ENCODE peak calls at places on chromosome X, in nine cellular contexts. One of them, this sample, is unnamed.

GRCh38 chrX:9062621-9063020 is 28.7 kb upstream of the FAM9B start:
- DNase-seq in hippocampal formation: no peak
- DNase-seq in mammary epithelial cell: no peak
- DNase-seq in stromal cell of bone marrow: no peak
- DNase-seq in iPS DF 19.7: no peak
- DNase-seq in effector memory CD4-positive, alpha-beta T cell: no peak
- DNase-seq in islet precursor cell: no peak
- DNase-seq in lung: no peak
- DNase-seq in NCI-H748 treated with DMSO at 0.1 percent for 48 hours: no peak
- DNase-seq in this sample: no peak

GRCh38 chrX:13110427-13111324 is 66.3 kb upstream of the FAM9C start:
- DNase-seq in hippocampal formation: no peak
- DNase-seq in mammary epithelial cell: peak
- DNase-seq in stromal cell of bone marrow: peak
- DNase-seq in iPS DF 19.7: no peak
- DNase-seq in effector memory CD4-positive, alpha-beta T cell: no peak
- DNase-seq in islet precursor cell: peak
- DNase-seq in lung: peak
- DNase-seq in NCI-H748 treated with DMSO at 0.1 percent for 48 hours: peak
- DNase-seq in this sample: peak

GRCh38 chrX:148914783-148915182 is 414.4 kb downstream of the AFF2 start:
- DNase-seq in hippocampal formation: no peak
- DNase-seq in mammary epithelial cell: no peak
- DNase-seq in stromal cell of bone marrow: no peak
- DNase-seq in iPS DF 19.7: no peak
- DNase-seq in effector memory CD4-positive, alpha-beta T cell: no peak
- DNase-seq in islet precursor cell: no peak
- DNase-seq in lung: no peak
- DNase-seq in NCI-H748 treated with DMSO at 0.1 percent for 48 hours: no peak
- DNase-seq in this sample: no peak

GRCh38 chrX:15947648-15948317 is 93.2 kb upstream of the AP1S2 start:
- DNase-seq in hippocampal formation: no peak
- DNase-seq in mammary epithelial cell: peak
- DNase-seq in stromal cell of bone marrow: peak
- DNase-seq in iPS DF 19.7: peak
- DNase-seq in effector memory CD4-positive, alpha-beta T cell: no peak
- DNase-seq in islet precursor cell: peak
- DNase-seq in lung: no peak
- DNase-seq in NCI-H748 treated with DMSO at 0.1 percent for 48 hours: no peak
- DNase-seq in this sample: peak

GRCh38 chrX:2677764-2678163 is 13.3 kb upstream of the CD99 start:
- DNase-seq in hippocampal formation: no peak
- DNase-seq in mammary epithelial cell: peak
- DNase-seq in stromal cell of bone marrow: peak
- DNase-seq in iPS DF 19.7: no peak
- DNase-seq in effector memory CD4-positive, alpha-beta T cell: no peak
- DNase-seq in islet precursor cell: peak
- DNase-seq in lung: peak
- DNase-seq in NCI-H748 treated with DMSO at 0.1 percent for 48 hours: no peak
- DNase-seq in this sample: peak

GRCh38 chrX:10178866-10179463 is 22.2 kb downstream of the CLCN4 start:
- DNase-seq in hippocampal formation: no peak
- DNase-seq in mammary epithelial cell: no peak
- DNase-seq in stromal cell of bone marrow: no peak
- DNase-seq in iPS DF 19.7: no peak
- DNase-seq in effector memory CD4-positive, alpha-beta T cell: no peak
- DNase-seq in islet precursor cell: no peak
- DNase-seq in lung: no peak
- DNase-seq in NCI-H748 treated with DMSO at 0.1 percent for 48 hours: no peak
- DNase-seq in this sample: no peak

GRCh38 chrX:136858007-136858756 is 22.3 kb downstream of the RBMX start:
- DNase-seq in hippocampal formation: no peak
- DNase-seq in mammary epithelial cell: no peak
- DNase-seq in stromal cell of bone marrow: no peak
- DNase-seq in iPS DF 19.7: no peak
- DNase-seq in effector memory CD4-positive, alpha-beta T cell: no peak
- DNase-seq in islet precursor cell: no peak
- DNase-seq in lung: no peak
- DNase-seq in NCI-H748 treated with DMSO at 0.1 percent for 48 hours: no peak
- DNase-seq in this sample: no peak

GRCh38 chrX:134885336-134886016 is 105.3 kb upstream of the SMIM10 start:
- DNase-seq in hippocampal formation: no peak
- DNase-seq in mammary epithelial cell: no peak
- DNase-seq in stromal cell of bone marrow: no peak
- DNase-seq in iPS DF 19.7: no peak
- DNase-seq in effector memory CD4-positive, alpha-beta T cell: no peak
- DNase-seq in islet precursor cell: no peak
- DNase-seq in lung: no peak
- DNase-seq in NCI-H748 treated with DMSO at 0.1 percent for 48 hours: no peak
- DNase-seq in this sample: no peak

GRCh38 chrX:154401918-154402621 is 3.9 kb downstream of the RPL10 start:
- DNase-seq in hippocampal formation: no peak
- DNase-seq in mammary epithelial cell: peak
- DNase-seq in stromal cell of bone marrow: no peak
- DNase-seq in iPS DF 19.7: no peak
- DNase-seq in effector memory CD4-positive, alpha-beta T cell: no peak
- DNase-seq in islet precursor cell: no peak
- DNase-seq in lung: no peak
- DNase-seq in NCI-H748 treated with DMSO at 0.1 percent for 48 hours: no peak
- DNase-seq in this sample: no peak

GRCh38 chrX:140765043-140765784 is 55.7 kb downstream of the LINC00632 start:
- DNase-seq in hippocampal formation: no peak
- DNase-seq in mammary epithelial cell: no peak
- DNase-seq in stromal cell of bone marrow: no peak
- DNase-seq in iPS DF 19.7: no peak
- DNase-seq in effector memory CD4-positive, alpha-beta T cell: no peak
- DNase-seq in islet precursor cell: peak
- DNase-seq in lung: no peak
- DNase-seq in NCI-H748 treated with DMSO at 0.1 percent for 48 hours: peak
- DNase-seq in this sample: no peak

GRCh38 chrX:139204903-139205667 is 325.5 kb upstream of the F9 start:
- DNase-seq in hippocampal formation: no peak
- DNase-seq in mammary epithelial cell: peak
- DNase-seq in stromal cell of bone marrow: no peak
- DNase-seq in iPS DF 19.7: no peak
- DNase-seq in effector memory CD4-positive, alpha-beta T cell: no peak
- DNase-seq in islet precursor cell: peak
- DNase-seq in lung: no peak
- DNase-seq in NCI-H748 treated with DMSO at 0.1 percent for 48 hours: peak
- DNase-seq in this sample: no peak

GRCh38 chrX:78329486-78329885 is 2.1 kb upstream of the CYSLTR1 start:
- DNase-seq in hippocampal formation: no peak
- DNase-seq in mammary epithelial cell: peak
- DNase-seq in stromal cell of bone marrow: no peak
- DNase-seq in iPS DF 19.7: no peak
- DNase-seq in effector memory CD4-positive, alpha-beta T cell: no peak
- DNase-seq in islet precursor cell: no peak
- DNase-seq in lung: no peak
- DNase-seq in NCI-H748 treated with DMSO at 0.1 percent for 48 hours: no peak
- DNase-seq in this sample: no peak

GRCh38 chrX:50586407-50586806 is 115.8 kb upstream of the DGKK start:
- DNase-seq in hippocampal formation: no peak
- DNase-seq in mammary epithelial cell: no peak
- DNase-seq in stromal cell of bone marrow: no peak
- DNase-seq in iPS DF 19.7: no peak
- DNase-seq in effector memory CD4-positive, alpha-beta T cell: no peak
- DNase-seq in islet precursor cell: no peak
- DNase-seq in lung: no peak
- DNase-seq in NCI-H748 treated with DMSO at 0.1 percent for 48 hours: no peak
- DNase-seq in this sample: peak

GRCh38 chrX:151370906-151371305 is 26.1 kb upstream of the VMA21 start:
- DNase-seq in hippocampal formation: no peak
- DNase-seq in mammary epithelial cell: no peak
- DNase-seq in stromal cell of bone marrow: no peak
- DNase-seq in iPS DF 19.7: no peak
- DNase-seq in effector memory CD4-positive, alpha-beta T cell: no peak
- DNase-seq in islet precursor cell: peak
- DNase-seq in lung: no peak
- DNase-seq in NCI-H748 treated with DMSO at 0.1 percent for 48 hours: no peak
- DNase-seq in this sample: no peak

GRCh38 chrX:151984328-151984727 is 9.9 kb upstream of the GABRE start:
- DNase-seq in hippocampal formation: no peak
- DNase-seq in mammary epithelial cell: peak
- DNase-seq in stromal cell of bone marrow: peak
- DNase-seq in iPS DF 19.7: no peak
- DNase-seq in effector memory CD4-positive, alpha-beta T cell: no peak
- DNase-seq in islet precursor cell: no peak
- DNase-seq in lung: no peak
- DNase-seq in NCI-H748 treated with DMSO at 0.1 percent for 48 hours: no peak
- DNase-seq in this sample: peak

GRCh38 chrX:41737065-41737464 is 13.1 kb downstream of the GPR82 start:
- DNase-seq in hippocampal formation: no peak
- DNase-seq in mammary epithelial cell: no peak
- DNase-seq in stromal cell of bone marrow: no peak
- DNase-seq in iPS DF 19.7: no peak
- DNase-seq in effector memory CD4-positive, alpha-beta T cell: no peak
- DNase-seq in islet precursor cell: no peak
- DNase-seq in lung: no peak
- DNase-seq in NCI-H748 treated with DMSO at 0.1 percent for 48 hours: no peak
- DNase-seq in this sample: no peak

GRCh38 chrX:120251471-120252011 is 929 bp downstream of the ZBTB33 start:
- DNase-seq in hippocampal formation: peak
- DNase-seq in mammary epithelial cell: peak
- DNase-seq in stromal cell of bone marrow: no peak
- DNase-seq in iPS DF 19.7: no peak
- DNase-seq in effector memory CD4-positive, alpha-beta T cell: no peak
- DNase-seq in islet precursor cell: no peak
- DNase-seq in lung: no peak
- DNase-seq in NCI-H748 treated with DMSO at 0.1 percent for 48 hours: peak
- DNase-seq in this sample: no peak

GRCh38 chrX:153882086-153882498 is 3.9 kb downstream of the L1CAM start:
- DNase-seq in hippocampal formation: no peak
- DNase-seq in mammary epithelial cell: peak
- DNase-seq in stromal cell of bone marrow: no peak
- DNase-seq in iPS DF 19.7: no peak
- DNase-seq in effector memory CD4-positive, alpha-beta T cell: no peak
- DNase-seq in islet precursor cell: peak
- DNase-seq in lung: no peak
- DNase-seq in NCI-H748 treated with DMSO at 0.1 percent for 48 hours: no peak
- DNase-seq in this sample: no peak

GRCh38 chrX:107845625-107846024 is 20.0 kb downstream of the MID2 start:
- DNase-seq in hippocampal formation: no peak
- DNase-seq in mammary epithelial cell: no peak
- DNase-seq in stromal cell of bone marrow: no peak
- DNase-seq in iPS DF 19.7: no peak
- DNase-seq in effector memory CD4-positive, alpha-beta T cell: no peak
- DNase-seq in islet precursor cell: no peak
- DNase-seq in lung: no peak
- DNase-seq in NCI-H748 treated with DMSO at 0.1 percent for 48 hours: no peak
- DNase-seq in this sample: no peak

GRCh38 chrX:2715066-2715600 is 24.0 kb downstream of the CD99 start:
- DNase-seq in hippocampal formation: no peak
- DNase-seq in mammary epithelial cell: no peak
- DNase-seq in stromal cell of bone marrow: no peak
- DNase-seq in iPS DF 19.7: no peak
- DNase-seq in effector memory CD4-positive, alpha-beta T cell: no peak
- DNase-seq in islet precursor cell: peak
- DNase-seq in lung: no peak
- DNase-seq in NCI-H748 treated with DMSO at 0.1 percent for 48 hours: no peak
- DNase-seq in this sample: no peak

GRCh38 chrX:121009764-121010163 is 24.2 kb upstream of the CT47A1 start:
- DNase-seq in hippocampal formation: no peak
- DNase-seq in mammary epithelial cell: no peak
- DNase-seq in stromal cell of bone marrow: no peak
- DNase-seq in iPS DF 19.7: no peak
- DNase-seq in effector memory CD4-positive, alpha-beta T cell: no peak
- DNase-seq in islet precursor cell: no peak
- DNase-seq in lung: no peak
- DNase-seq in NCI-H748 treated with DMSO at 0.1 percent for 48 hours: no peak
- DNase-seq in this sample: no peak